ENCODE peak calls at places on chromosomes 13 and 19, in seven cellular contexts. G is AG04450; J is NCI-H1092 treated with DMSO at 0.1 percent for 48 hours; N is stimulated activated CD4-positive, alpha-beta T cell treated with anti-CD3 and anti-CD28 coated beads, Interleukin-15, amount 100 ng/mL, for 48 hours; F is lung; P is neuronal stem cell; O is fibroblast of lung. I is an unnamed sample.

GRCh38 chr13:32779119-32779518 is 192.9 kb downstream of the PDS5B start:
- DNase-seq in G (no peak), J (no peak), N (no peak), F (no peak), P (no peak), O (no peak), I (no peak)

GRCh38 chr19:14030997-14031718 is 404 bp upstream of the IL27RA start:
- DNase-seq in G (no peak), J (no peak), N (no peak), F (no peak), P (no peak), O (no peak), I (no peak)

GRCh38 chr13:110442946-110443632 is 118.4 kb downstream of the RAB20 start:
- DNase-seq in G (no peak), J (no peak), N (no peak), F (no peak), P (no peak), O (peak), I (no peak)

GRCh38 chr19:28400953-28401671 is 811.8 kb downstream of the UQCRFS1 start:
- DNase-seq in G (no peak), J (no peak), N (no peak), F (no peak), P (no peak), O (no peak), I (no peak)

GRCh38 chr13:31987071-31987470 is 44.5 kb upstream of the FRY start:
- DNase-seq in G (no peak), J (peak), N (no peak), F (no peak), P (no peak), O (no peak), I (no peak)

GRCh38 chr13:78777973-78778372 is 119.0 kb upstream of the OBI1 start:
- DNase-seq in G (no peak), J (peak), N (no peak), F (no peak), P (no peak), O (no peak), I (no peak)

GRCh38 chr13:113393572-113394503 is 29.9 kb upstream of the GRTP1 start:
- DNase-seq in G (peak), J (peak), N (peak), F (peak), P (peak), O (peak), I (peak)

GRCh38 chr19:788821-789472 is 8.3 kb upstream of the PTBP1 start:
- DNase-seq in G (no peak), J (no peak), N (no peak), F (no peak), P (no peak), O (no peak), I (no peak)

GRCh38 chr19:11191273-11191755 is 6.0 kb downstream of the KANK2 start:
- DNase-seq in G (no peak), J (no peak), N (no peak), F (peak), P (no peak), O (peak), I (no peak)

GRCh38 chr13:49539746-49540145 is 44.0 kb downstream of the PHF11 start:
- DNase-seq in G (no peak), J (no peak), N (no peak), F (no peak), P (no peak), O (no peak), I (no peak)

GRCh38 chr19:5967994-5968430 is 9.9 kb downstream of the RANBP3 start:
- DNase-seq in G (peak), J (peak), N (peak), F (peak), P (peak), O (peak), I (peak)

GRCh38 chr19:13995017-13995728 is 10.9 kb downstream of the RFX1 start:
- DNase-seq in G (no peak), J (no peak), N (no peak), F (no peak), P (no peak), O (no peak), I (no peak)

GRCh38 chr13:28000567-28000966 is 12.1 kb upstream of the URAD start:
- DNase-seq in G (no peak), J (no peak), N (no peak), F (no peak), P (no peak), O (no peak), I (no peak)

GRCh38 chr19:16025108-16026101 is 50.9 kb upstream of the TPM4 start:
- DNase-seq in G (peak), J (no peak), N (no peak), F (no peak), P (no peak), O (peak), I (no peak)

GRCh38 chr13:105058517-105058916 is 1476.9 kb downstream of the EFNB2 start:
- DNase-seq in G (no peak), J (no peak), N (no peak), F (no peak), P (no peak), O (no peak), I (no peak)

GRCh38 chr13:44022196-44022595 is 142.5 kb downstream of the LACC1 start:
- DNase-seq in G (no peak), J (no peak), N (no peak), F (no peak), P (no peak), O (peak), I (no peak)

GRCh38 chr13:40781717-40782116 is 7.7 kb upstream of the SLC25A15 start:
- DNase-seq in G (no peak), J (no peak), N (no peak), F (no peak), P (no peak), O (no peak), I (no peak)

GRCh38 chr13:44299142-44299541 is 74.5 kb upstream of the SERP2 start:
- DNase-seq in G (no peak), J (no peak), N (no peak), F (no peak), P (no peak), O (peak), I (no peak)

GRCh38 chr19:19105365-19106060 is 32.8 kb downstream of the TMEM161A start:
- DNase-seq in G (no peak), J (no peak), N (no peak), F (no peak), P (peak), O (peak), I (no peak)

GRCh38 chr13:46885018-46885417 is 11.8 kb downstream of the HTR2A start:
- DNase-seq in G (no peak), J (no peak), N (no peak), F (no peak), P (no peak), O (peak), I (no peak)

GRCh38 chr13:99357149-99357596 is 50.0 kb upstream of the GPR183 start:
- DNase-seq in G (peak), J (no peak), N (peak), F (no peak), P (no peak), O (peak), I (no peak)

GRCh38 chr19:34490141-34490766 is 8.7 kb downstream of the WTIP start:
- DNase-seq in G (no peak), J (no peak), N (no peak), F (no peak), P (no peak), O (no peak), I (no peak)

GRCh38 chr13:110154370-110155031 is 152.5 kb downstream of the COL4A1 start:
- DNase-seq in G (no peak), J (no peak), N (no peak), F (no peak), P (no peak), O (no peak), I (no peak)

GRCh38 chr13:28411859-28412353 is 83.0 kb downstream of the FLT1 start:
- DNase-seq in G (no peak), J (no peak), N (no peak), F (no peak), P (no peak), O (no peak), I (no peak)

GRCh38 chr13:62320129-62320724 is 904.6 kb upstream of the PCDH20 start:
- DNase-seq in G (peak), J (peak), N (no peak), F (no peak), P (peak), O (peak), I (peak)

GRCh38 chr19:34963531-34964406 is at the start of gene ZNF792:
- DNase-seq in G (peak), J (peak), N (peak), F (peak), P (peak), O (peak), I (peak)

GRCh38 chr13:114099918-114100445 is 32.4 kb downstream of the RASA3 start:
- DNase-seq in G (no peak), J (no peak), N (no peak), F (no peak), P (no peak), O (peak), I (no peak)

GRCh38 chr13:21089827-21090226 is 28.4 kb upstream of the LATS2 start:
- DNase-seq in G (no peak), J (no peak), N (no peak), F (no peak), P (no peak), O (no peak), I (no peak)

GRCh38 chr19:45276284-45276687 is 25.2 kb downstream of the MARK4 start:
- DNase-seq in G (no peak), J (peak), N (no peak), F (no peak), P (no peak), O (no peak), I (peak)

GRCh38 chr19:39408392-39409206 is 2.0 kb downstream of the ZFP36 start:
- DNase-seq in G (no peak), J (no peak), N (no peak), F (no peak), P (no peak), O (peak), I (no peak)

GRCh38 chr19:48739835-48740704 is at the start of gene RASIP1:
- DNase-seq in G (no peak), J (peak), N (no peak), F (peak), P (no peak), O (no peak), I (no peak)

GRCh38 chr19:32876919-32877285 is 7.3 kb upstream of the SLC7A9 start:
- DNase-seq in G (no peak), J (no peak), N (no peak), F (no peak), P (no peak), O (peak), I (peak)

GRCh38 chr19:55304980-55305379 is 20.2 kb downstream of the TMEM150B start:
- DNase-seq in G (no peak), J (no peak), N (no peak), F (no peak), P (no peak), O (no peak), I (no peak)

GRCh38 chr19:50427318-50427925 is 5.3 kb upstream of the MYBPC2 start:
- DNase-seq in G (no peak), J (no peak), N (no peak), F (no peak), P (no peak), O (no peak), I (no peak)

GRCh38 chr13:51887441-51887840 is 25.7 kb downstream of the CCDC70 start:
- DNase-seq in G (no peak), J (no peak), N (no peak), F (no peak), P (no peak), O (peak), I (no peak)

GRCh38 chr19:23774156-23774971 is 15.7 kb upstream of the ZNF681 start:
- DNase-seq in G (no peak), J (no peak), N (no peak), F (no peak), P (no peak), O (no peak), I (no peak)

GRCh38 chr19:29548483-29549085 is 22.8 kb downstream of the VSTM2B start:
- DNase-seq in G (no peak), J (no peak), N (no peak), F (no peak), P (no peak), O (no peak), I (no peak)

GRCh38 chr19:5578094-5578846 is 10.5 kb upstream of the TINCR start:
- DNase-seq in G (peak), J (peak), N (peak), F (peak), P (peak), O (no peak), I (peak)

GRCh38 chr13:53064721-53065120 is 36.1 kb downstream of the OLFM4 start:
- DNase-seq in G (no peak), J (peak), N (no peak), F (no peak), P (no peak), O (no peak), I (peak)